ENCODE peak calls at places on chromosomes 12 and 14, in seven cellular contexts. A is thyroid gland; S is transverse colon; Z is stomach; K is heart left ventricle; W is CD4-positive, alpha-beta T cell; F is caudate nucleus. H is an unnamed sample.

GRCh38 chr14:95739356-95739755 is 25.4 kb upstream of the TCL1A start:
- DNase-seq in S (no peak), K (no peak), A (no peak), Z (no peak), F (no peak), W (no peak), H (no peak)

GRCh38 chr12:107557026-107557425 is 128.6 kb upstream of the PWP1 start:
- DNase-seq in S (no peak), K (no peak), A (no peak), F (no peak), W (no peak), Z (no peak), H (no peak)

GRCh38 chr14:35390577-35391387 is 13.8 kb downstream of the NFKBIA start:
- DNase-seq in Z (no peak), S (no peak), W (no peak), F (no peak), A (no peak), K (no peak), H (no peak)

GRCh38 chr12:48185181-48185919 is 1.9 kb downstream of the CCDC184 start:
- DNase-seq in F (no peak), W (no peak), A (no peak), K (no peak), S (no peak), Z (no peak), H (no peak)

GRCh38 chr12:95553202-95553943 is 2.1 kb upstream of the USP44 start:
- DNase-seq in K (no peak), S (no peak), A (no peak), Z (no peak), F (no peak), W (no peak), H (no peak)

GRCh38 chr12:28065889-28066630 is 93.5 kb upstream of the PTHLH start:
- DNase-seq in A (no peak), Z (no peak), W (no peak), S (no peak), K (no peak), F (no peak), H (no peak)

GRCh38 chr14:92960706-92961566 is 38.0 kb downstream of the CHGA start:
- DNase-seq in W (no peak), A (no peak), Z (no peak), F (no peak), K (no peak), S (no peak), H (no peak)

GRCh38 chr14:74504412-74504811 is 10.8 kb downstream of the ISCA2 start:
- DNase-seq in K (no peak), W (no peak), F (no peak), Z (peak; percentile 17), S (no peak), A (no peak), H (no peak)

GRCh38 chr14:100440207-100440631 is 117.1 kb downstream of the SLC25A47 start:
- DNase-seq in W (peak; percentile 45), F (peak; percentile 54), K (peak; percentile 26), Z (peak; percentile 77), S (peak; percentile 82), A (peak; percentile 86), H (peak; percentile 84)

GRCh38 chr12:64890873-64891468 is 66.5 kb downstream of the TBC1D30 start:
- DNase-seq in A (no peak), W (no peak), F (no peak), S (no peak), Z (no peak), K (no peak), H (no peak)

GRCh38 chr14:105480165-105480564 is 5.5 kb downstream of the CRIP2 start:
- DNase-seq in F (no peak), K (no peak), Z (no peak), W (no peak), A (no peak), S (no peak), H (no peak)
- H3K27ac ChIP-seq in F (no peak overlapping the region), K (peak overlapping the region; percentile 96), Z (peak overlapping the region; percentile 89), W (peak overlapping the region; percentile 57), A (peak overlapping the region; percentile 90), S (peak overlapping the region; percentile 99), H (peak overlapping the region; percentile 99)

GRCh38 chr12:111408116-111408440 is 2.4 kb downstream of the SH2B3 start:
- DNase-seq in F (no peak), Z (no peak), A (no peak), W (no peak), S (no peak), K (no peak), H (no peak)
- H3K27ac ChIP-seq in F (peak overlapping the region; percentile 62), Z (peak overlapping the region; percentile 86), A (peak overlapping the region; percentile 81), W (peak overlapping the region; percentile 64), S (peak overlapping the region; percentile 88), K (peak overlapping the region; percentile 86), H (peak overlapping the region; percentile 86)

GRCh38 chr12:75943730-75944096 is 87.9 kb downstream of the PHLDA1 start:
- DNase-seq in W (no peak), F (no peak), S (no peak), Z (no peak), K (no peak), A (no peak), H (no peak)

GRCh38 chr12:75947171-75947723 is 84.3 kb downstream of the PHLDA1 start:
- DNase-seq in Z (no peak), S (no peak), A (no peak), F (no peak), W (no peak), K (no peak), H (no peak)

GRCh38 chr12:75944905-75945412 is 86.6 kb downstream of the PHLDA1 start:
- DNase-seq in F (no peak), A (no peak), Z (no peak), K (no peak), W (no peak), S (no peak), H (no peak)

GRCh38 chr12:75945581-75945980 is 86.0 kb downstream of the PHLDA1 start:
- DNase-seq in S (no peak), A (no peak), W (no peak), Z (no peak), K (no peak), F (no peak), H (no peak)

GRCh38 chr12:75944097-75944904 is 87.3 kb downstream of the PHLDA1 start:
- DNase-seq in W (no peak), Z (no peak), A (no peak), K (no peak), S (no peak), F (no peak), H (no peak)
- H3K27ac ChIP-seq in W (no peak overlapping the region), Z (peak overlapping the region; percentile 86), A (peak overlapping the region; percentile 38), K (peak overlapping the region; percentile 28), S (peak overlapping the region; percentile 72), F (no peak overlapping the region), H (peak overlapping the region; percentile 12)

GRCh38 chr14:33412450-33412849 is 473.8 kb downstream of the NPAS3 start:
- DNase-seq in S (no peak), A (no peak), F (no peak), K (no peak), Z (no peak), W (no peak), H (no peak)
- H3K27ac ChIP-seq in S (no peak overlapping the region), A (no peak overlapping the region), F (no peak overlapping the region), K (no peak overlapping the region), Z (no peak overlapping the region), W (no peak overlapping the region), H (no peak overlapping the region)

H was measured in lower lobe of right lung.